ENCODE peak calls at places on chromosomes 2 and 18, in eight cellular contexts. H is IMR-90, O is glutamatergic neuron, C is AG08395, G is HT1080, F is mammary epithelial cell, W is AG08396, M is T-helper 1 cell. K is an unnamed sample.

GRCh38 chr2:119435148-119435952 is 3.7 kb downstream of the TMEM37 start:
- DNase-seq in H (no peak), O (no peak), C (no peak), G (no peak), F (no peak), W (no peak), M (no peak), K (no peak)

GRCh38 chr2:227939271-227940027 is 68.0 kb downstream of the DAW1 start:
- DNase-seq in H (peak; percentile 15), O (peak; percentile 44), C (peak; percentile 5), G (peak; percentile 24), F (peak; percentile 16), W (peak; percentile 26), M (no peak), K (peak; percentile 62)

GRCh38 chr2:235494716-235495372 is 1.0 kb downstream of the AGAP1 start:
- DNase-seq in H (peak; percentile 48), O (peak; percentile 63), C (peak; percentile 43), G (peak; percentile 23), F (peak; percentile 54), W (peak; percentile 73), M (no peak), K (peak; percentile 33)

GRCh38 chr2:232795920-232796319 is 19.6 kb upstream of the KCNJ13 start:
- DNase-seq in H (peak; percentile 15), O (no peak), C (no peak), G (no peak), F (no peak), W (no peak), M (no peak), K (no peak)

GRCh38 chr2:14140009-14140408 is 492.5 kb upstream of the LRATD1 start:
- DNase-seq in H (no peak), O (no peak), C (no peak), G (no peak), F (no peak), W (no peak), M (no peak), K (no peak)

GRCh38 chr2:236366406-236366805 is 102.2 kb upstream of the ASB18 start:
- DNase-seq in H (no peak), O (no peak), C (no peak), G (no peak), F (peak; percentile 43), W (no peak), M (no peak), K (no peak)

GRCh38 chr2:97210336-97210735 is 97.4 kb downstream of the ANKRD36 start:
- DNase-seq in H (no peak), O (no peak), C (no peak), G (no peak), F (no peak), W (no peak), M (no peak), K (no peak)

GRCh38 chr2:240966906-240967680 is 31.3 kb upstream of the SNED1 start:
- DNase-seq in H (no peak), O (no peak), C (no peak), G (no peak), F (no peak), W (no peak), M (no peak), K (no peak)

GRCh38 chr2:171390941-171391516 is 42.8 kb downstream of the METTL8 start:
- DNase-seq in H (peak; percentile 78), O (no peak), C (no peak), G (peak; percentile 85), F (peak; percentile 77), W (no peak), M (no peak), K (no peak)

GRCh38 chr18:48889115-48889941 is 61.4 kb downstream of the SMAD7 start:
- DNase-seq in H (no peak), O (peak; percentile 88), C (no peak), G (no peak), F (no peak), W (peak; percentile 48), M (no peak), K (no peak)

GRCh38 chr2:240597054-240597418 is 10.5 kb downstream of the CAPN10 start:
- DNase-seq in H (no peak), O (peak; percentile 8), C (no peak), G (no peak), F (no peak), W (no peak), M (no peak), K (no peak)

GRCh38 chr2:237818066-237818473 is 19.5 kb downstream of the RBM44 start:
- DNase-seq in H (peak; percentile 45), O (no peak), C (peak; percentile 44), G (peak; percentile 15), F (peak; percentile 85), W (no peak), M (no peak), K (no peak)

GRCh38 chr2:62884514-62884913 is 166.1 kb upstream of the OTX1 start:
- DNase-seq in H (peak; percentile 30), O (no peak), C (no peak), G (no peak), F (no peak), W (no peak), M (no peak), K (no peak)

GRCh38 chr18:79916128-79916494 is 35.3 kb downstream of the SLC66A2 start:
- DNase-seq in H (no peak), O (no peak), C (no peak), G (no peak), F (no peak), W (no peak), M (no peak), K (no peak)

GRCh38 chr18:35949903-35950627 is 22.4 kb upstream of the RMP24 start:
- DNase-seq in H (peak; percentile 59), O (peak; percentile 74), C (peak; percentile 63), G (peak; percentile 7), F (peak; percentile 61), W (peak; percentile 66), M (peak; percentile 12), K (peak; percentile 38)

GRCh38 chr2:130846686-130847375 is 10.1 kb downstream of the ARHGEF4 start:
- DNase-seq in H (peak; percentile 88), O (no peak), C (no peak), G (peak; percentile 80), F (peak; percentile 81), W (no peak), M (no peak), K (no peak)

GRCh38 chr2:72859831-72860262 is 27.4 kb upstream of the SPR start:
- DNase-seq in H (peak; percentile 52), O (peak; percentile 54), C (peak; percentile 62), G (peak; percentile 60), F (peak; percentile 75), W (peak; percentile 54), M (no peak), K (peak; percentile 27)

GRCh38 chr2:236249066-236249465 is 15.1 kb downstream of the ASB18 start:
- DNase-seq in H (no peak), O (no peak), C (no peak), G (no peak), F (no peak), W (no peak), M (no peak), K (no peak)

GRCh38 chr2:238817382-238817781 is 30.5 kb upstream of the TWIST2 start:
- DNase-seq in H (no peak), O (no peak), C (no peak), G (no peak), F (no peak), W (no peak), M (no peak), K (no peak)

GRCh38 chr2:113117594-113118262 is 9.7 kb upstream of the IL1RN start:
- DNase-seq in H (peak; percentile 65), O (no peak), C (peak; percentile 86), G (peak; percentile 44), F (peak; percentile 100), W (peak; percentile 61), M (no peak), K (no peak)

GRCh38 chr2:153477641-153478288 is 797 bp downstream of the RPRM start:
- DNase-seq in H (no peak), O (peak; percentile 22), C (no peak), G (no peak), F (no peak), W (no peak), M (no peak), K (no peak)

GRCh38 chr2:11292464-11293255 is 51.8 kb downstream of the ROCK2 start:
- DNase-seq in H (peak; percentile 23), O (no peak), C (no peak), G (peak; percentile 19), F (no peak), W (no peak), M (no peak), K (no peak)